ENCODE peak calls at places on chromosomes 6 and 20, in four cellular contexts. One of them, this sample, is unnamed.

GRCh38 chr6:32941412-32941784 is 570 bp upstream of the HLA-DMB start:
- DNase-seq in tibial artery: no peak
- DNase-seq in HFF-Myc: no peak
- DNase-seq in right cardiac atrium: no peak
- DNase-seq in this sample: no peak

GRCh38 chr6:70672549-70672948 is 4.9 kb downstream of the SMAP1 start:
- DNase-seq in right cardiac atrium: no peak
- DNase-seq in HFF-Myc: no peak
- DNase-seq in tibial artery: no peak
- DNase-seq in this sample: no peak

GRCh38 chr6:127637830-127638229 is 60.9 kb downstream of the C6orf58 start:
- DNase-seq in right cardiac atrium: no peak
- DNase-seq in HFF-Myc: no peak
- DNase-seq in tibial artery: no peak
- DNase-seq in this sample: no peak

GRCh38 chr6:41199427-41200246 is 1.3 kb downstream of the TREML2 start:
- DNase-seq in HFF-Myc: no peak
- DNase-seq in tibial artery: no peak
- DNase-seq in right cardiac atrium: no peak
- DNase-seq in this sample: no peak

GRCh38 chr6:43096451-43097097 is 20.5 kb downstream of the PTK7 start:
- DNase-seq in tibial artery: no peak
- DNase-seq in HFF-Myc: no peak
- DNase-seq in right cardiac atrium: no peak
- DNase-seq in this sample: peak

GRCh38 chr6:111183702-111184517 is 96.6 kb downstream of the SLC16A10 start:
- DNase-seq in right cardiac atrium: no peak
- DNase-seq in tibial artery: no peak
- DNase-seq in HFF-Myc: no peak
- DNase-seq in this sample: no peak

GRCh38 chr6:107794771-107795170 is 29.3 kb downstream of the SCML4 start:
- DNase-seq in HFF-Myc: no peak
- DNase-seq in tibial artery: no peak
- DNase-seq in right cardiac atrium: no peak
- DNase-seq in this sample: no peak

GRCh38 chr20:57079016-57080005 is 187.1 kb downstream of the BMP7 start:
- DNase-seq in tibial artery: no peak
- DNase-seq in right cardiac atrium: no peak
- DNase-seq in HFF-Myc: no peak
- DNase-seq in this sample: no peak

GRCh38 chr20:54545959-54546358 is 70.6 kb downstream of the DOK5 start:
- DNase-seq in HFF-Myc: no peak
- DNase-seq in right cardiac atrium: no peak
- DNase-seq in tibial artery: no peak
- DNase-seq in this sample: no peak

GRCh38 chr6:37876843-37877242 is 57.3 kb downstream of the ZFAND3 start:
- DNase-seq in tibial artery: no peak
- DNase-seq in HFF-Myc: no peak
- DNase-seq in right cardiac atrium: no peak
- DNase-seq in this sample: no peak

GRCh38 chr20:25229486-25230176 is 18.3 kb upstream of the PYGB start:
- DNase-seq in tibial artery: peak
- DNase-seq in right cardiac atrium: no peak
- DNase-seq in HFF-Myc: no peak
- DNase-seq in this sample: no peak

GRCh38 chr6:13307508-13307995 is 20.8 kb downstream of the TBC1D7 start:
- DNase-seq in right cardiac atrium: no peak
- DNase-seq in tibial artery: no peak
- DNase-seq in HFF-Myc: no peak
- DNase-seq in this sample: no peak

GRCh38 chr6:75143186-75143585 is 62.7 kb downstream of the COL12A1 start:
- DNase-seq in tibial artery: no peak
- DNase-seq in HFF-Myc: peak
- DNase-seq in right cardiac atrium: no peak
- DNase-seq in this sample: no peak

GRCh38 chr20:62236674-62236996 is 1.7 kb upstream of the OSBPL2 start:
- DNase-seq in HFF-Myc: no peak
- DNase-seq in right cardiac atrium: peak
- DNase-seq in tibial artery: no peak
- DNase-seq in this sample: no peak

GRCh38 chr20:59526242-59527225 is 77.8 kb upstream of the PHACTR3 start:
- DNase-seq in HFF-Myc: no peak
- DNase-seq in right cardiac atrium: no peak
- DNase-seq in tibial artery: no peak
- DNase-seq in this sample: no peak

GRCh38 chr20:57317316-57317788 is 12.3 kb upstream of the SPO11 start:
- DNase-seq in tibial artery: no peak
- DNase-seq in right cardiac atrium: no peak
- DNase-seq in HFF-Myc: no peak
- DNase-seq in this sample: no peak

GRCh38 chr6:32983493-32983848 is 15.1 kb downstream of the BRD2 start:
- DNase-seq in tibial artery: no peak
- DNase-seq in right cardiac atrium: no peak
- DNase-seq in HFF-Myc: no peak
- DNase-seq in this sample: no peak

GRCh38 chr6:141152951-141153350 is 979.8 kb upstream of the GJE1 start:
- DNase-seq in tibial artery: no peak
- DNase-seq in right cardiac atrium: no peak
- DNase-seq in HFF-Myc: peak
- DNase-seq in this sample: no peak

GRCh38 chr6:141153563-141153962 is 979.2 kb upstream of the GJE1 start:
- DNase-seq in tibial artery: no peak
- DNase-seq in HFF-Myc: no peak
- DNase-seq in right cardiac atrium: no peak
- DNase-seq in this sample: no peak

GRCh38 chr6:141164042-141164748 is 968.5 kb upstream of the GJE1 start:
- DNase-seq in right cardiac atrium: peak
- DNase-seq in HFF-Myc: no peak
- DNase-seq in tibial artery: no peak
- DNase-seq in this sample: no peak

DNA sequence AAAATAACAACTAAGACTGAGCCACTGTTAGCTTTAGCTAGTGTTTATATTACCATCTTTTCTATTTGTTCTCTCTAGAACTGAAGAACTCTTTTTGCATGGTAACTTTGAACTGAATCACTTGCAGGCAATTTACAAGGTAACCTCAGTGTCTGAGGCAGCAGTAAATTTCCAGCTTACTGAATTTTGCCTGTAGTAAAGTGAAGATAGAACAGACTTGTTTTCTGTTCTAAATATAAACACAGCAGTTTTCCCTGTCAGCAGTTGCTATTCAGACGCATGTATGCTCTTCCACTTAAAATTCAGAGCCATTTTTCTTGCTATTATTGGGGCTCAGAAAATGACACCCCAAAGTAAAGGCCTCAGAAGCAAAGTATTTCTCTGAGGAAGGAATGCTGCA is 974.0 kb upstream of the GJE1 start:
- DNase-seq in HFF-Myc: no peak
- DNase-seq in tibial artery: no peak
- DNase-seq in right cardiac atrium: no peak
- DNase-seq in this sample: no peak
- H3K4me3 ChIP-seq in HFF-Myc: no peak
- H3K4me3 ChIP-seq in tibial artery: no peak
- H3K4me3 ChIP-seq in right cardiac atrium: no peak
- H3K4me3 ChIP-seq in this sample: no peak

DNA sequence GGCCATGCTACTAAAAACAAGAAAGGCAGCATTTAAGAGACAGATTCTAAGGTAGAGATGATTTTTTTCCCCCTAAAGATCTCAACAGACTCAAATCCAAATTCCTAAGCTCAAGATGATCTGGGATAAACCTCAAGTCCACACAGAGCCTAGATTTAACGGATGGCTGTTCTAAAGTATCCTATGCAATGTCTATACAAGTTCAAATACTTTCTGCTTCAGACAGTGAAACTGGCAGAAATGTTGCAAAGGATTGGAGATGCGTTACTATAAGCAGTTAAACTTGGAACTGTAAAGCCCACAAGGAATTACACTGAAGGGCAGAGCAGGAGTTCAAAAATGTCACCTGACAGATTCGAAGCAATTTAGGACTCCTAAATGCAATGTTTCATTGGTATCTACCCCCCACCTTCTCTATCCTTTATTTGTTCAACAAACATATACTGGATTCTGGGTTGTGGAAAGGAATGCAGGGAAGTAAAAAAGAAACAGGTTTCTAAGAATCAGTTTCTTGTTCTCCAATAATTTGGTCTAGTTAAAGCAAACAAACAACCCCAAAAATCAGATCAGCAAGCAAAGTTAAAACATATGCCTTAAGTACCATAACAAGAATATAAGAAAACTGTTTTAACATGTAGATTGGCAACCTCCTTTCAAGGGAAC is 1.6 kb downstream of the DNAAF9 start:
- DNase-seq in tibial artery: no peak
- DNase-seq in HFF-Myc: no peak
- DNase-seq in right cardiac atrium: no peak
- DNase-seq in this sample: no peak
- H3K4me3 ChIP-seq in tibial artery: peak
- H3K4me3 ChIP-seq in HFF-Myc: peak
- H3K4me3 ChIP-seq in right cardiac atrium: peak
- H3K4me3 ChIP-seq in this sample: peak

DNA sequence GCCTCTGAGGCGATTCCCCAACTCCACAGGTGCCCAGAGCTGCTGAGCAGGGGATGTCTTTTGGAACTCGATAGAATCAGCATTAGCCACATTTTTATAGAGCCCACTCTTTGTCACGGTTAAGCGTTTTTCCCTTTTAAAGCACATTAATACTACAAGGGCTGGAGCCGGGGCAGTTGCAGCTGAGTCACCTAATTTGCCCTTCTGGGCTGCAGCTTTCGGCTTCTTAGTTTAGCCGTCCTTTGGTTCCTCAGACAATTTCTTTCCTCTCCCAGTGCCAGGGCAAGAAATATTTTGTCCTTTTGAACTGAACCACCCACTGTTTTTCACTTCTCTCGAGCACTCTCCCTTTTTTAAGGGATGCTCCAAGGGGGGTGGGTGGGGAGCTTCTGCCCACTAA is 23.2 kb upstream of the NFATC2 start:
- DNase-seq in right cardiac atrium: no peak
- DNase-seq in HFF-Myc: no peak
- DNase-seq in tibial artery: no peak
- DNase-seq in this sample: no peak
- H3K4me3 ChIP-seq in right cardiac atrium: no peak
- H3K4me3 ChIP-seq in HFF-Myc: no peak
- H3K4me3 ChIP-seq in tibial artery: no peak
- H3K4me3 ChIP-seq in this sample: no peak

GRCh38 chr6:7142228-7142801 is 34.6 kb downstream of the RREB1 start:
- DNase-seq in tibial artery: no peak
- DNase-seq in HFF-Myc: no peak
- DNase-seq in right cardiac atrium: no peak
- DNase-seq in this sample: peak
- H3K4me3 ChIP-seq in tibial artery: peak
- H3K4me3 ChIP-seq in HFF-Myc: no peak
- H3K4me3 ChIP-seq in right cardiac atrium: no peak
- H3K4me3 ChIP-seq in this sample: no peak

GRCh38 chr20:3282271-3283221 is 43.6 kb upstream of the SLC4A11 start:
- DNase-seq in HFF-Myc: no peak
- DNase-seq in tibial artery: no peak
- DNase-seq in right cardiac atrium: no peak
- DNase-seq in this sample: no peak

GRCh38 chr20:3277686-3278465 is 38.9 kb upstream of the SLC4A11 start:
- DNase-seq in tibial artery: no peak
- DNase-seq in right cardiac atrium: no peak
- DNase-seq in HFF-Myc: no peak
- DNase-seq in this sample: no peak

GRCh38 chr20:3281437-3281836 is 42.4 kb upstream of the SLC4A11 start:
- DNase-seq in tibial artery: no peak
- DNase-seq in HFF-Myc: no peak
- DNase-seq in right cardiac atrium: no peak
- DNase-seq in this sample: no peak

DNA sequence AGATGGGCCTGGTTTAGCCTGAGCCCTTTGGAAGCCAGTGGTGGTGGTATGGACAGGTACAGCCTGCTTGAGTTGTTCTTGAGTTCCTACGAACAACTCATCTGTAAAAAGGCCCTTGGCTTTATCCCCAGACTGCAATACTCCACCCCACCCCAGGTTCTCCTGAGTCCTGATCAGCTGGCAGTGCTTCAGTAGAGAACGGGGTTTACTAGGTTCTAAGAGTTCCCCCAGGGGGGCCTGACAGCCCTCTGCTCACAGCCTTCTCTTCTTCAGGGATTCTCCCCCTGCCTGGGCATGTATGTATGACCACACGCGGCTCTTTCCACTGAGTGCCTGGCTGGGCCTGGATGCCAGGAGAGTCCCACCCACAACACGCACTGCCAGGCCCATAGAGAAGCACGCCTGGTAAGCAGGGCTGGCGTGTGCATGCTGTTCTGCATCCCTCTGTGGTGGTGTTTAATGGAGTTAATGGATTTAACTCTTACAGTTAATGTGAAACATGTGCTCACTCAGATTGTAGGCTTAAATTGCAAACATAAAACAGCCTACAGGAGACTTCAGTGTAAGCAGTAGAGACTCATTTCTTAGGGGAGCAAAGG is 44.3 kb upstream of the SLC4A11 start:
- DNase-seq in HFF-Myc: peak
- DNase-seq in right cardiac atrium: no peak
- DNase-seq in tibial artery: no peak
- DNase-seq in this sample: no peak
- H3K4me3 ChIP-seq in HFF-Myc: no peak
- H3K4me3 ChIP-seq in right cardiac atrium: no peak
- H3K4me3 ChIP-seq in tibial artery: no peak
- H3K4me3 ChIP-seq in this sample: no peak

GRCh38 chr6:30600576-30600975 is 16.5 kb downstream of the PPP1R10 start:
- DNase-seq in tibial artery: no peak
- DNase-seq in right cardiac atrium: no peak
- DNase-seq in HFF-Myc: no peak
- DNase-seq in this sample: no peak

GRCh38 chr6:30603961-30604360 is 13.1 kb downstream of the PPP1R10 start:
- DNase-seq in tibial artery: no peak
- DNase-seq in HFF-Myc: no peak
- DNase-seq in right cardiac atrium: no peak
- DNase-seq in this sample: no peak

GRCh38 chr6:30599625-30600324 is 17.3 kb downstream of the PPP1R10 start:
- DNase-seq in right cardiac atrium: no peak
- DNase-seq in tibial artery: no peak
- DNase-seq in HFF-Myc: no peak
- DNase-seq in this sample: no peak

GRCh38 chr6:30601436-30601814 is 15.6 kb downstream of the PPP1R10 start:
- DNase-seq in HFF-Myc: no peak
- DNase-seq in tibial artery: no peak
- DNase-seq in right cardiac atrium: no peak
- DNase-seq in this sample: no peak

GRCh38 chr6:30601815-30602641 is 15.0 kb downstream of the PPP1R10 start:
- DNase-seq in tibial artery: no peak
- DNase-seq in HFF-Myc: no peak
- DNase-seq in right cardiac atrium: peak
- DNase-seq in this sample: no peak
- H3K4me3 ChIP-seq in tibial artery: no peak
- H3K4me3 ChIP-seq in HFF-Myc: no peak
- H3K4me3 ChIP-seq in right cardiac atrium: no peak
- H3K4me3 ChIP-seq in this sample: no peak

This sample was measured in spleen.